ENCODE peak calls at places on chromosome 14, in seven cellular contexts. B is left colon; I is IMR-90; A is Peyer's patch; K is CD8-positive, alpha-beta T cell; H is NCI-H1092 treated with DMSO at 0.1 percent for 48 hours; E is NCI-H2081. C is an unnamed sample.

GRCh38 chr14:87888136-87888999 is 104.6 kb downstream of the GALC start:
- DNase-seq in E (no peak), K (no peak), I (no peak), B (no peak), H (peak; percentile 5), A (no peak), C (peak; percentile 29)

GRCh38 chr14:68758301-68758700 is 34.6 kb downstream of the ZFP36L1 start:
- DNase-seq in B (no peak), H (no peak), E (no peak), A (no peak), K (no peak), I (no peak), C (no peak)

GRCh38 chr14:74585406-74586335 is 26.4 kb downstream of the LTBP2 start:
- DNase-seq in B (no peak), H (no peak), I (no peak), K (no peak), E (no peak), A (no peak), C (no peak)

GRCh38 chr14:100654814-100655795 is 67.9 kb upstream of the BEGAIN start:
- DNase-seq in E (peak; percentile 79), I (no peak), B (no peak), K (peak; percentile 65), A (peak; percentile 72), H (peak; percentile 32), C (peak; percentile 65)

GRCh38 chr14:26199096-26199495 is 398.7 kb downstream of the NOVA1 start:
- DNase-seq in I (no peak), H (no peak), K (no peak), A (no peak), E (no peak), B (no peak), C (no peak)

GRCh38 chr14:76112889-76113611 is 38.7 kb upstream of the GPATCH2L start:
- DNase-seq in K (no peak), E (no peak), H (no peak), A (no peak), B (no peak), I (no peak), C (no peak)

GRCh38 chr14:104687601-104688504 is 1.6 kb upstream of the INF2 start:
- DNase-seq in H (peak; percentile 71), I (no peak), A (peak; percentile 92), E (peak; percentile 71), K (no peak), B (peak; percentile 95), C (peak; percentile 94)

GRCh38 chr14:61420326-61420725 is 98.9 kb downstream of the PRKCH start:
- DNase-seq in B (no peak), E (no peak), I (peak; percentile 5), K (no peak), H (no peak), A (no peak), C (no peak)

GRCh38 chr14:96693252-96693820 is 103.8 kb upstream of the VRK1 start:
- DNase-seq in H (no peak), K (no peak), E (no peak), B (no peak), I (no peak), A (no peak), C (no peak)